ENCODE peak calls at places on chromosomes 1 and 21, in four cellular contexts. One of them, this sample, is unnamed.

GRCh38 chr1:21265644-21266043 is 24.6 kb downstream of the ECE1 start:
- DNase-seq in stimulated activated CD8-positive, alpha-beta memory T cell treated with anti-CD3 and anti-CD28 coated beads, Interleukin-4, amount 100 ng/mL, for 1 hour: no peak
- DNase-seq in omental fat pad: no peak
- DNase-seq in pancreas: no peak
- DNase-seq in this sample: no peak

GRCh38 chr1:45016090-45016697 is 4.1 kb downstream of the UROD start:
- DNase-seq in pancreas: no peak
- DNase-seq in omental fat pad: no peak
- DNase-seq in stimulated activated CD8-positive, alpha-beta memory T cell treated with anti-CD3 and anti-CD28 coated beads, Interleukin-4, amount 100 ng/mL, for 1 hour: no peak
- DNase-seq in this sample: no peak

GRCh38 chr1:53180226-53180625 is 16.4 kb upstream of the CPT2 start:
- DNase-seq in omental fat pad: no peak
- DNase-seq in stimulated activated CD8-positive, alpha-beta memory T cell treated with anti-CD3 and anti-CD28 coated beads, Interleukin-4, amount 100 ng/mL, for 1 hour: no peak
- DNase-seq in pancreas: no peak
- DNase-seq in this sample: no peak

GRCh38 chr1:40182956-40183710 is 21.9 kb downstream of the RLF start:
- DNase-seq in stimulated activated CD8-positive, alpha-beta memory T cell treated with anti-CD3 and anti-CD28 coated beads, Interleukin-4, amount 100 ng/mL, for 1 hour: no peak
- DNase-seq in pancreas: no peak
- DNase-seq in omental fat pad: no peak
- DNase-seq in this sample: no peak

GRCh38 chr1:176643536-176643935 is 180.6 kb downstream of the PAPPA2 start:
- DNase-seq in stimulated activated CD8-positive, alpha-beta memory T cell treated with anti-CD3 and anti-CD28 coated beads, Interleukin-4, amount 100 ng/mL, for 1 hour: no peak
- DNase-seq in omental fat pad: no peak
- DNase-seq in pancreas: no peak
- DNase-seq in this sample: no peak

GRCh38 chr1:221347706-221348105 is 394.2 kb downstream of the DUSP10 start:
- DNase-seq in pancreas: no peak
- DNase-seq in stimulated activated CD8-positive, alpha-beta memory T cell treated with anti-CD3 and anti-CD28 coated beads, Interleukin-4, amount 100 ng/mL, for 1 hour: no peak
- DNase-seq in omental fat pad: no peak
- DNase-seq in this sample: no peak

GRCh38 chr1:221315330-221315729 is 426.6 kb downstream of the DUSP10 start:
- DNase-seq in stimulated activated CD8-positive, alpha-beta memory T cell treated with anti-CD3 and anti-CD28 coated beads, Interleukin-4, amount 100 ng/mL, for 1 hour: no peak
- DNase-seq in pancreas: no peak
- DNase-seq in omental fat pad: no peak
- DNase-seq in this sample: no peak

GRCh38 chr1:93690921-93691789 is 9.5 kb upstream of the BCAR3 start:
- DNase-seq in omental fat pad: no peak
- DNase-seq in stimulated activated CD8-positive, alpha-beta memory T cell treated with anti-CD3 and anti-CD28 coated beads, Interleukin-4, amount 100 ng/mL, for 1 hour: no peak
- DNase-seq in pancreas: no peak
- DNase-seq in this sample: no peak

GRCh38 chr21:46138383-46138970 is 16.9 kb downstream of the FTCD start:
- DNase-seq in pancreas: no peak
- DNase-seq in stimulated activated CD8-positive, alpha-beta memory T cell treated with anti-CD3 and anti-CD28 coated beads, Interleukin-4, amount 100 ng/mL, for 1 hour: no peak
- DNase-seq in omental fat pad: no peak
- DNase-seq in this sample: no peak

GRCh38 chr1:36805979-36806640 is 228.2 kb downstream of the GRIK3 start:
- DNase-seq in pancreas: no peak
- DNase-seq in stimulated activated CD8-positive, alpha-beta memory T cell treated with anti-CD3 and anti-CD28 coated beads, Interleukin-4, amount 100 ng/mL, for 1 hour: no peak
- DNase-seq in omental fat pad: no peak
- DNase-seq in this sample: no peak

GRCh38 chr1:159282118-159282517 is 20.0 kb upstream of the FCER1A start:
- DNase-seq in omental fat pad: no peak
- DNase-seq in stimulated activated CD8-positive, alpha-beta memory T cell treated with anti-CD3 and anti-CD28 coated beads, Interleukin-4, amount 100 ng/mL, for 1 hour: no peak
- DNase-seq in pancreas: no peak
- DNase-seq in this sample: no peak

GRCh38 chr1:244077473-244078220 is 26.6 kb downstream of the ZBTB18 start:
- DNase-seq in pancreas: no peak
- DNase-seq in stimulated activated CD8-positive, alpha-beta memory T cell treated with anti-CD3 and anti-CD28 coated beads, Interleukin-4, amount 100 ng/mL, for 1 hour: no peak
- DNase-seq in omental fat pad: no peak
- DNase-seq in this sample: no peak

GRCh38 chr1:64183985-64184440 is 19.4 kb upstream of the UBE2U start:
- DNase-seq in pancreas: no peak
- DNase-seq in stimulated activated CD8-positive, alpha-beta memory T cell treated with anti-CD3 and anti-CD28 coated beads, Interleukin-4, amount 100 ng/mL, for 1 hour: no peak
- DNase-seq in omental fat pad: no peak
- DNase-seq in this sample: no peak

GRCh38 chr21:45347712-45348477 is 57.1 kb upstream of the COL18A1 start:
- DNase-seq in omental fat pad: no peak
- DNase-seq in stimulated activated CD8-positive, alpha-beta memory T cell treated with anti-CD3 and anti-CD28 coated beads, Interleukin-4, amount 100 ng/mL, for 1 hour: no peak
- DNase-seq in pancreas: no peak
- DNase-seq in this sample: no peak

GRCh38 chr1:230068952-230069684 is 2.1 kb downstream of the GALNT2 start:
- DNase-seq in stimulated activated CD8-positive, alpha-beta memory T cell treated with anti-CD3 and anti-CD28 coated beads, Interleukin-4, amount 100 ng/mL, for 1 hour: no peak
- DNase-seq in pancreas: no peak
- DNase-seq in omental fat pad: no peak
- DNase-seq in this sample: no peak

GRCh38 chr21:35398366-35398982 is 349.4 kb upstream of the RUNX1 start:
- DNase-seq in pancreas: no peak
- DNase-seq in omental fat pad: no peak
- DNase-seq in stimulated activated CD8-positive, alpha-beta memory T cell treated with anti-CD3 and anti-CD28 coated beads, Interleukin-4, amount 100 ng/mL, for 1 hour: no peak
- DNase-seq in this sample: no peak

GRCh38 chr1:55632058-55632457 is 416.9 kb upstream of the USP24 start:
- DNase-seq in omental fat pad: no peak
- DNase-seq in pancreas: no peak
- DNase-seq in stimulated activated CD8-positive, alpha-beta memory T cell treated with anti-CD3 and anti-CD28 coated beads, Interleukin-4, amount 100 ng/mL, for 1 hour: no peak
- DNase-seq in this sample: no peak

GRCh38 chr1:59730759-59731478 is 83.8 kb upstream of the HOOK1 start:
- DNase-seq in omental fat pad: peak; percentile 62
- DNase-seq in stimulated activated CD8-positive, alpha-beta memory T cell treated with anti-CD3 and anti-CD28 coated beads, Interleukin-4, amount 100 ng/mL, for 1 hour: no peak
- DNase-seq in pancreas: peak; percentile 42
- DNase-seq in this sample: peak; percentile 56

GRCh38 chr1:180622658-180623508 is 8.9 kb upstream of the XPR1 start:
- DNase-seq in pancreas: no peak
- DNase-seq in omental fat pad: no peak
- DNase-seq in stimulated activated CD8-positive, alpha-beta memory T cell treated with anti-CD3 and anti-CD28 coated beads, Interleukin-4, amount 100 ng/mL, for 1 hour: no peak
- DNase-seq in this sample: no peak

GRCh38 chr1:91700332-91700731 is 185.6 kb downstream of the TGFBR3 start:
- DNase-seq in pancreas: no peak
- DNase-seq in stimulated activated CD8-positive, alpha-beta memory T cell treated with anti-CD3 and anti-CD28 coated beads, Interleukin-4, amount 100 ng/mL, for 1 hour: no peak
- DNase-seq in omental fat pad: no peak
- DNase-seq in this sample: no peak

GRCh38 chr1:247639381-247639981 is 34.1 kb downstream of the OR2G3 start:
- DNase-seq in omental fat pad: no peak
- DNase-seq in pancreas: peak; percentile 61
- DNase-seq in stimulated activated CD8-positive, alpha-beta memory T cell treated with anti-CD3 and anti-CD28 coated beads, Interleukin-4, amount 100 ng/mL, for 1 hour: no peak
- DNase-seq in this sample: no peak

GRCh38 chr1:27572679-27573426 is 31.1 kb downstream of the AHDC1 start:
- DNase-seq in pancreas: no peak
- DNase-seq in stimulated activated CD8-positive, alpha-beta memory T cell treated with anti-CD3 and anti-CD28 coated beads, Interleukin-4, amount 100 ng/mL, for 1 hour: no peak
- DNase-seq in omental fat pad: no peak
- DNase-seq in this sample: no peak

GRCh38 chr1:233607252-233608119 is 6.4 kb upstream of the KCNK1 start:
- DNase-seq in pancreas: no peak
- DNase-seq in stimulated activated CD8-positive, alpha-beta memory T cell treated with anti-CD3 and anti-CD28 coated beads, Interleukin-4, amount 100 ng/mL, for 1 hour: no peak
- DNase-seq in omental fat pad: no peak
- DNase-seq in this sample: no peak

GRCh38 chr1:235735630-235736029 is 86.0 kb upstream of the GNG4 start:
- DNase-seq in omental fat pad: no peak
- DNase-seq in stimulated activated CD8-positive, alpha-beta memory T cell treated with anti-CD3 and anti-CD28 coated beads, Interleukin-4, amount 100 ng/mL, for 1 hour: no peak
- DNase-seq in pancreas: no peak
- DNase-seq in this sample: no peak

GRCh38 chr1:8230284-8230605 is 87.7 kb upstream of the SLC45A1 start:
- DNase-seq in pancreas: no peak
- DNase-seq in omental fat pad: no peak
- DNase-seq in stimulated activated CD8-positive, alpha-beta memory T cell treated with anti-CD3 and anti-CD28 coated beads, Interleukin-4, amount 100 ng/mL, for 1 hour: no peak
- DNase-seq in this sample: no peak

GRCh38 chr1:78619029-78619428 is 1.2 kb upstream of the IFI44L start:
- DNase-seq in stimulated activated CD8-positive, alpha-beta memory T cell treated with anti-CD3 and anti-CD28 coated beads, Interleukin-4, amount 100 ng/mL, for 1 hour: no peak
- DNase-seq in pancreas: no peak
- DNase-seq in omental fat pad: no peak
- DNase-seq in this sample: no peak

This sample was measured in GOT3.